ENCODE peak calls at places on chromosomes 5 and 9, in four cellular contexts. One of them, this sample, is unnamed.

GRCh38 chr9:22044583-22044982 is 35.5 kb upstream of the CDKN2B start:
- DNase-seq in sigmoid colon: no peak
- DNase-seq in transverse colon: no peak
- DNase-seq in K562: no peak
- DNase-seq in this sample: peak

GRCh38 chr9:87387351-87388055 is 110.2 kb upstream of the DAPK1 start:
- DNase-seq in sigmoid colon: no peak
- DNase-seq in transverse colon: no peak
- DNase-seq in K562: peak
- DNase-seq in this sample: no peak

GRCh38 chr9:126690431-126691051 is 76.8 kb downstream of the LMX1B start:
- DNase-seq in sigmoid colon: peak
- DNase-seq in transverse colon: peak
- DNase-seq in K562: peak
- DNase-seq in this sample: no peak

GRCh38 chr5:93421987-93422391 is 159.0 kb downstream of the NR2F1-AS1 start:
- DNase-seq in sigmoid colon: no peak
- DNase-seq in transverse colon: no peak
- DNase-seq in K562: no peak
- DNase-seq in this sample: peak

GRCh38 chr5:37724395-37725125 is 115.3 kb downstream of the GDNF start:
- DNase-seq in sigmoid colon: peak
- DNase-seq in transverse colon: no peak
- DNase-seq in K562: no peak
- DNase-seq in this sample: no peak

GRCh38 chr9:114621975-114622609 is 11.0 kb downstream of the TMEM268 start:
- DNase-seq in sigmoid colon: no peak
- DNase-seq in transverse colon: no peak
- DNase-seq in K562: no peak
- DNase-seq in this sample: peak

GRCh38 chr5:67178085-67178484 is 18.5 kb downstream of the CD180 start:
- DNase-seq in sigmoid colon: no peak
- DNase-seq in transverse colon: no peak
- DNase-seq in K562: no peak
- DNase-seq in this sample: no peak

GRCh38 chr5:132504746-132505145 is 14.2 kb upstream of the IRF1 start:
- DNase-seq in sigmoid colon: no peak
- DNase-seq in transverse colon: no peak
- DNase-seq in K562: no peak
- DNase-seq in this sample: no peak

GRCh38 chr5:57412010-57412409 is 70.6 kb downstream of the ACTBL2 start:
- DNase-seq in sigmoid colon: no peak
- DNase-seq in transverse colon: no peak
- DNase-seq in K562: no peak
- DNase-seq in this sample: no peak

GRCh38 chr5:123344819-123345426 is 78.3 kb downstream of the CEP120 start:
- DNase-seq in sigmoid colon: no peak
- DNase-seq in transverse colon: no peak
- DNase-seq in K562: no peak
- DNase-seq in this sample: peak

GRCh38 chr5:16675747-16676255 is 59.0 kb upstream of the RETREG1 start:
- DNase-seq in sigmoid colon: no peak
- DNase-seq in transverse colon: no peak
- DNase-seq in K562: no peak
- DNase-seq in this sample: no peak

GRCh38 chr9:91395106-91395552 is 28.5 kb downstream of the NFIL3 start:
- DNase-seq in sigmoid colon: no peak
- DNase-seq in transverse colon: no peak
- DNase-seq in K562: no peak
- DNase-seq in this sample: no peak

GRCh38 chr9:1938675-1939170 is 76.4 kb upstream of the SMARCA2 start:
- DNase-seq in sigmoid colon: no peak
- DNase-seq in transverse colon: no peak
- DNase-seq in K562: no peak
- DNase-seq in this sample: no peak

GRCh38 chr5:39253211-39253610 is 33.8 kb upstream of the FYB1 start:
- DNase-seq in sigmoid colon: no peak
- DNase-seq in transverse colon: no peak
- DNase-seq in K562: no peak
- DNase-seq in this sample: no peak

GRCh38 chr5:68288756-68289134 is 73.2 kb downstream of the PIK3R1 start:
- DNase-seq in sigmoid colon: peak
- DNase-seq in transverse colon: no peak
- DNase-seq in K562: no peak
- DNase-seq in this sample: no peak

GRCh38 chr9:99075246-99075912 is 29.5 kb upstream of the TGFBR1 start:
- DNase-seq in sigmoid colon: no peak
- DNase-seq in transverse colon: no peak
- DNase-seq in K562: peak
- DNase-seq in this sample: no peak

GRCh38 chr9:117434568-117434967 is 19.7 kb upstream of the ASTN2 start:
- DNase-seq in sigmoid colon: no peak
- DNase-seq in transverse colon: no peak
- DNase-seq in K562: no peak
- DNase-seq in this sample: no peak

GRCh38 chr5:91219141-91219802 is 163.8 kb downstream of the ARRDC3 start:
- DNase-seq in sigmoid colon: peak
- DNase-seq in transverse colon: peak
- DNase-seq in K562: no peak
- DNase-seq in this sample: no peak

GRCh38 chr9:32578976-32579375 is 6.0 kb upstream of the NDUFB6 start:
- DNase-seq in sigmoid colon: no peak
- DNase-seq in transverse colon: no peak
- DNase-seq in K562: no peak
- DNase-seq in this sample: no peak

GRCh38 chr5:38316544-38317224 is 58.3 kb downstream of the EGFLAM start:
- DNase-seq in sigmoid colon: no peak
- DNase-seq in transverse colon: no peak
- DNase-seq in K562: no peak
- DNase-seq in this sample: no peak

GRCh38 chr9:81871695-81872094 is 56.5 kb upstream of the SPATA31D4 start:
- DNase-seq in sigmoid colon: no peak
- DNase-seq in transverse colon: no peak
- DNase-seq in K562: no peak
- DNase-seq in this sample: peak

GRCh38 chr5:151164687-151165392 is 7.3 kb upstream of the ANXA6 start:
- DNase-seq in sigmoid colon: peak
- DNase-seq in transverse colon: peak
- DNase-seq in K562: peak
- DNase-seq in this sample: peak
- TF ChIP-seq POLR2AphosphoS5 in sigmoid colon: peak
- TF ChIP-seq POLR2AphosphoS5 in transverse colon: no peak
- TF ChIP-seq POLR2AphosphoS5 in K562: no peak
- TF ChIP-seq POLR2AphosphoS5 in this sample: no peak

DNA sequence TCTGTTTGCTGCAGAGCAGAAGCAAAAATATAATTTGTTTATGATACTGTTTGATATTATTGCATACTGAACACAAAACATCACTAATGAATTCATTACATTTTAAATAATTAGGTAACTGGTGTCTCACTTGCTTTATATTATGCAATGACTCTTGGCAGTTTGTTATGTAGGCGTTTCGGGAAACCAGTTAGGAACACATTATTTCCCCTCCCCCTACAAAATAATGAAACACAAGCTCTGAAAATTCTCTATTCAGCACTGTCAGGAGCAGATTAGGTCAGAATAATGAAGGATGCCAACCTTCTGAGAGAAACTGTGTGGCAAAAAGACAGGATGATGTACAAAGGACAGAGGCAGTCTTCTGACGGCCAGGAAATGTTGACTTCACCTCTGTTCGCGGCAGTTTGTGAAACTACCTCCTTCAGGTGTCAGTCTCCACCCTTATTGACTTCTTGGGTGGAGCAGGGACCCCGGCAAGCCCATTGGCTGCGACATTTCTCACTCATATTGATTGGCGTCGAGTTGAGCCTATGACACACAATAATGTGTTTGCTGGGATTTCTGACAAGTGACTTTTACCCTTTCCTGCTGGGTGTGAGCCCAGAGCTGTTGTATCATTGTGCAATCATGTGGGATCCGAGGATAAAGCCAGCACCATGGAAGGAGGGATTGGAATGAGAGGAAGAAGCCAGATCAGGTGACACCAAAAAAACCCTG is 34.0 kb downstream of the SH3PXD2B start:
- DNase-seq in sigmoid colon: peak
- DNase-seq in transverse colon: peak
- DNase-seq in K562: peak
- DNase-seq in this sample: no peak
- H3K4me3 ChIP-seq in sigmoid colon: no peak
- H3K4me3 ChIP-seq in transverse colon: no peak
- H3K4me3 ChIP-seq in K562: no peak
- H3K4me3 ChIP-seq in this sample: no peak

GRCh38 chr5:136192015-136192525 is 892 bp downstream of the SMIM32 start:
- DNase-seq in sigmoid colon: peak
- DNase-seq in transverse colon: no peak
- DNase-seq in K562: no peak
- DNase-seq in this sample: no peak
- TF ChIP-seq POLR2AphosphoS5 in sigmoid colon: no peak
- TF ChIP-seq POLR2AphosphoS5 in transverse colon: peak
- TF ChIP-seq POLR2AphosphoS5 in K562: no peak
- TF ChIP-seq POLR2AphosphoS5 in this sample: no peak

GRCh38 chr5:50550274-50550673 is 109.2 kb upstream of the EMB start:
- DNase-seq in sigmoid colon: no peak
- DNase-seq in transverse colon: no peak
- DNase-seq in K562: no peak
- DNase-seq in this sample: no peak
- H3K4me3 ChIP-seq in sigmoid colon: no peak
- H3K4me3 ChIP-seq in transverse colon: no peak
- H3K4me3 ChIP-seq in K562: no peak
- H3K4me3 ChIP-seq in this sample: no peak

GRCh38 chr5:157574456-157575095 is 999 bp downstream of the ADAM19 start:
- DNase-seq in sigmoid colon: peak
- DNase-seq in transverse colon: peak
- DNase-seq in K562: no peak
- DNase-seq in this sample: no peak
- TF ChIP-seq POLR2AphosphoS5 in sigmoid colon: no peak
- TF ChIP-seq POLR2AphosphoS5 in transverse colon: no peak
- TF ChIP-seq POLR2AphosphoS5 in K562: no peak
- TF ChIP-seq POLR2AphosphoS5 in this sample: no peak

DNA sequence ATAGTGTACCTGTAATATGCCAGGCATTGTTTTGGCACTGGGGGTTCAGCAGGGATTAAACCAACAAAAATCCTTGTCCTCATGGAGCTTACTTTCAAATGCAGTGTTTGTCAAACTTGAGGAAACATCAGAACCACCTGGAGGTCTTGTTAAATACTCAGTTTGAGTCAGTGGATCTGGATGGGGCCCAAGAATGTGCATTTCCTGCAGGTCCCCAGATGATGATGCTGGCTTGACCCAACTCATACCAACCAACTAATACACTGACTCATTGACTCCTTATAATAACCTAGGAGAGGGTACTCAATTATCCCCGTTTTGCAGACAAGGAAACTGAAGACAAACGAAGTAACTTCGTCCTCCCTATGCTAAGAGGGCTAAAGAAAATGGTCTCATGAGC is 11.3 kb downstream of the WWC1 start:
- DNase-seq in sigmoid colon: no peak
- DNase-seq in transverse colon: no peak
- DNase-seq in K562: no peak
- DNase-seq in this sample: no peak
- H3K4me3 ChIP-seq in sigmoid colon: no peak
- H3K4me3 ChIP-seq in transverse colon: no peak
- H3K4me3 ChIP-seq in K562: no peak
- H3K4me3 ChIP-seq in this sample: no peak

GRCh38 chr5:172805736-172806255 is 28.3 kb upstream of the ERGIC1 start:
- DNase-seq in sigmoid colon: no peak
- DNase-seq in transverse colon: no peak
- DNase-seq in K562: no peak
- DNase-seq in this sample: no peak

GRCh38 chr5:172805018-172805683 is 28.9 kb upstream of the ERGIC1 start:
- DNase-seq in sigmoid colon: no peak
- DNase-seq in transverse colon: no peak
- DNase-seq in K562: no peak
- DNase-seq in this sample: no peak

GRCh38 chr5:172809774-172810173 is 24.3 kb upstream of the ERGIC1 start:
- DNase-seq in sigmoid colon: no peak
- DNase-seq in transverse colon: no peak
- DNase-seq in K562: no peak
- DNase-seq in this sample: no peak

GRCh38 chr5:172807766-172808311 is 26.2 kb upstream of the ERGIC1 start:
- DNase-seq in sigmoid colon: no peak
- DNase-seq in transverse colon: no peak
- DNase-seq in K562: no peak
- DNase-seq in this sample: no peak

DNA sequence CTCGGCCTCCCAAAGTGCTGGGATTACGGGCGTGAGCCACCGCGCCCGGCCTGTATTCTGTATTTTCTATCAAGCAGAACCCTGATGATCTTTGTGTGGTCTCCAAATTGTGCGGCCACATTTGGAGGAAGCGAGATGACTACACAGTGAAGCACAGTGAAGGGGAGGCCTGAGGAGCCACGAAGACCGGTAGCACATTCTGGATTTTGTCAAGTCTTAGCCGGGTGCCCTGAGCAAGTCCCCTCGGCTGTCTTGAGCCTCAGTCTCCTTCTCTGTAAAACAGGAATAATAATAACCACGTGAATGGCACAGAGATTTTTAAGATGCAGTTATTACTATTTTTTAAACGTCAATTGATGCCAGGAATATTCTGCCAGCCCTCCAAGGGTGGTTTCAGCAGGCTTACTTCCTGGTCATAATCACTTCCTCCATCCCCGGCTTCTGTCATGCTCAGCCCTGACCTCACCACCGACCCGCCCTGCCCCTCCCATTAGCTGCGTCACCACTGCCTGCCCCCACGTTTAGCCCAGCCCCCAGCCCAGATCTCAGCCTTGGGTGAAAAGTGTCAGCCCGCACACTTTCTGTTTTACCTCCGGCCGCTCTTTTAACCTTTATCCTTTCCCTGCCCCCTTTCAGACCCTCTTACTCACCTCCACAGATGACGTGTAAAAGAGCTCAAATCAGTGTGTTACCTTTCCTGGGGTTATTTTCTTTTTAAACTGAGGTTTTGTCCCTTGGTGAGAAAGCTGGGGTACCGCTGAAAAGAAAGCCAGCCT is 27.0 kb upstream of the ERGIC1 start:
- DNase-seq in sigmoid colon: peak
- DNase-seq in transverse colon: peak
- DNase-seq in K562: peak
- DNase-seq in this sample: peak
- TF ChIP-seq POLR2AphosphoS5 in sigmoid colon: peak
- TF ChIP-seq POLR2AphosphoS5 in transverse colon: peak
- TF ChIP-seq POLR2AphosphoS5 in K562: peak
- TF ChIP-seq POLR2AphosphoS5 in this sample: no peak